ENCODE peak calls at places on chromosomes 4 and X, in five cellular contexts. A, B, X, V and E are unnamed samples.

GRCh38 chrX:20060961-20061868 is 55.5 kb downstream of the MAP7D2 start:
- DNase-seq in B (no peak), X (no peak), A (no peak), V (peak; percentile 53), E (no peak)

GRCh38 chrX:106752101-106752678 is 25.7 kb downstream of the RNF128 start:
- DNase-seq in A (no peak), V (no peak), B (peak; percentile 3), X (no peak), E (peak; percentile 2)

GRCh38 chrX:152897216-152898144 is at the start of gene ZNF185:
- DNase-seq in V (no peak), A (peak; percentile 82), B (no peak), X (no peak), E (peak; percentile 12)

GRCh38 chr4:140659935-140660710 is 91.4 kb upstream of the UCP1 start:
- DNase-seq in V (no peak), B (no peak), A (no peak), X (no peak), E (no peak)

GRCh38 chr4:87659247-87659931 is 9.3 kb downstream of the DMP1 start:
- DNase-seq in A (no peak), V (no peak), X (no peak), B (no peak), E (no peak)

GRCh38 chrX:139762400-139763183 is 54.6 kb upstream of the MCF2 start:
- DNase-seq in A (no peak), V (no peak), B (peak; percentile 22), X (no peak), E (peak; percentile 9)

GRCh38 chr4:84338367-84338766 is 160.7 kb downstream of the NKX6-1 start:
- DNase-seq in V (no peak), A (peak; percentile 56), B (no peak), X (no peak), E (no peak)

GRCh38 chr4:125155251-125155650 is 159.5 kb upstream of the FAT4 start:
- DNase-seq in V (no peak), A (no peak), B (no peak), X (no peak), E (no peak)

GRCh38 chr4:5874811-5875465 is 17.9 kb downstream of the CRMP1 start:
- DNase-seq in B (peak; percentile 52), V (no peak), X (no peak), A (no peak), E (no peak)

GRCh38 chr4:84389406-84389805 is 109.7 kb downstream of the NKX6-1 start:
- DNase-seq in B (peak; percentile 50), V (no peak), X (no peak), A (no peak), E (no peak)

GRCh38 chrX:39828971-39829370 is 268.8 kb downstream of the BCOR start:
- DNase-seq in X (no peak), A (no peak), V (no peak), B (no peak), E (no peak)

GRCh38 chrX:3815896-3816664 is 102.6 kb upstream of the PRKX start:
- DNase-seq in V (peak; percentile 13), B (peak; percentile 17), X (peak; percentile 65), A (peak; percentile 78), E (peak; percentile 13)

GRCh38 chr4:26061248-26061986 is 147.4 kb downstream of the SMIM20 start:
- DNase-seq in A (no peak), V (no peak), X (no peak), B (no peak), E (peak; percentile 69)

GRCh38 chrX:16825306-16826035 is 39.2 kb downstream of the TXLNG start:
- DNase-seq in A (no peak), V (no peak), X (no peak), B (peak; percentile 81), E (peak; percentile 67)

GRCh38 chrX:27715610-27716009 is 92.2 kb upstream of the MAGEB10 start:
- DNase-seq in X (no peak), A (no peak), B (no peak), V (no peak), E (no peak)

GRCh38 chr4:75289843-75290616 is 224.2 kb downstream of the RCHY1 start:
- DNase-seq in B (no peak), V (peak; percentile 23), A (no peak), X (no peak), E (peak; percentile 54)

GRCh38 chr4:8578717-8579116 is 1.5 kb upstream of the GPR78 start:
- DNase-seq in V (no peak), B (no peak), A (no peak), X (no peak), E (no peak)

GRCh38 chr4:139144911-139145551 is 32.0 kb downstream of the ELF2 start:
- DNase-seq in V (no peak), A (no peak), X (no peak), B (no peak), E (peak; percentile 4)

GRCh38 chr4:109701566-109702399 is 1.5 kb downstream of the CASP6 start:
- DNase-seq in B (no peak), X (no peak), A (no peak), V (no peak), E (no peak)

GRCh38 chrX:56790778-56791177 is 61.7 kb downstream of the NBDY start:
- DNase-seq in A (no peak), B (no peak), X (peak; percentile 15), V (no peak), E (no peak)

GRCh38 chrX:129091097-129091496 is 432.2 kb downstream of the SMARCA1 start:
- DNase-seq in V (no peak), X (no peak), A (no peak), B (no peak), E (no peak)

GRCh38 chrX:3161686-3162085 is 120.4 kb downstream of the ARSF start:
- DNase-seq in B (peak; percentile 60), A (no peak), V (no peak), X (no peak), E (no peak)

GRCh38 chr4:87326460-87326859 is 3.8 kb upstream of the HSD17B13 start:
- DNase-seq in B (no peak), X (no peak), V (no peak), A (no peak), E (no peak)

GRCh38 chrX:12441376-12442128 is 303.3 kb downstream of the FRMPD4 start:
- DNase-seq in X (no peak), B (peak; percentile 87), V (no peak), A (no peak), E (peak; percentile 81)

GRCh38 chr4:48139688-48140087 is 5.6 kb upstream of the TXK start:
- DNase-seq in V (no peak), X (no peak), A (no peak), B (peak; percentile 43), E (no peak)

GRCh38 chr4:155973639-155974475 is 20.2 kb upstream of the CTSO start:
- DNase-seq in V (no peak), A (no peak), B (peak; percentile 47), X (no peak), E (peak; percentile 29)

GRCh38 chr4:2177443-2178093 is 64.4 kb downstream of the HAUS3 start:
- DNase-seq in V (no peak), A (no peak), B (no peak), X (no peak), E (no peak)

DNA sequence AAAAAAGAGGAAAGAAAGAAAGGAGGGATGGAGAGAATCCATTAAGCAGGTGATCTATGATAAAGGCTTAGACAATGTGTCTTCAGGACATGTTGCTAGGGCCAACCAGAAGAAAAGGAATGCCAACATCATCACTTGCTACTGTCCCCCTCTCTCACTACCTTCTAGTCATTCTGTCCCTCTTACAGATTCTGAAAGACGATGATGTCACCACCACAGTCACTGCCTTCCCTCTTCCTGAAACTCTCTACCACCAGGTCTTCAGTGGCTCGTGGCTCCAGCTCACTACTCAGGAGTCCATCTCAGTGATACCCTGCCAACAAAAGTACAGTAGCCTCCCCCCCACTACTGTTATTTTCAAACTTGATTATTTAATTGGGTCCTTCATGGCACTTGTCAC is 64.0 kb downstream of the KCNIP4 start:
- DNase-seq in A (no peak), B (no peak), V (no peak), X (no peak), E (no peak)
- H3K4me3 ChIP-seq in A (no peak overlapping the region), B (no peak overlapping the region), V (no peak overlapping the region), X (no peak overlapping the region), E (no peak overlapping the region)

DNA sequence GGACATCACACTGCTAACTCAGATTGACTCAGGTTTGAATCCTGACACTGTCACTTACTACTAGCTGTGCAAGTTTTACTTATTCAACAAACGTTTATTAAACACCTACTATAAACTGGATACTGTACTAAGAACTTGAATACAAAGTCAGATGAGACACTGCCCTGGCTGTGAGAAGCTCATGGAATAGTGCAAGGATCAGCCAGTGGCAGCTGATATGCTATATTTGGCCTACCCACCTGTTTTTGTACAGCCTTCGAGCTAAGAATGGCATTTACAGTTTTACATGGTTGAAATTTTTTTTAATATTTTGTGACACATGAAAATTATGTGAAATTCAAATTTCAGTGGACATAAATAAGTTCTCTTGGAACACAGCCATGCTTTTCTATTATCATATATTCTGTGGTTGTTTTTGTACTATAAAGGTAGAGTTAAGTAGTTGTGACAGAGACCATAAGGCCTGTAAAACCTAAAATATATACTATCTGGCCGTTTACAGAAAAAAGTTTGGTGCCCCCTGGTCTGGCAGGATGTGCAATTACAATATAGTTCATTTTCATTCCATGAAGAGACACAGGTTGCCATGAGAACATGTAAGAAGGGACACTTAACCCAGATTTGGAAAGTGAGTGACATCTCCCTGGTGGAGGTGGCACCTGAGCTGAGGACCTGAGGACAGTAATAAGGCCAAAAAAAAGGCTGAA is 3.4 kb upstream of the SEC24D start:
- DNase-seq in V (no peak), A (no peak), X (no peak), B (no peak), E (peak; percentile 38)
- TF ChIP-seq CTCF in V (no peak), A (no peak), X (no peak), B (no peak), E (peak; percentile 54)

DNA sequence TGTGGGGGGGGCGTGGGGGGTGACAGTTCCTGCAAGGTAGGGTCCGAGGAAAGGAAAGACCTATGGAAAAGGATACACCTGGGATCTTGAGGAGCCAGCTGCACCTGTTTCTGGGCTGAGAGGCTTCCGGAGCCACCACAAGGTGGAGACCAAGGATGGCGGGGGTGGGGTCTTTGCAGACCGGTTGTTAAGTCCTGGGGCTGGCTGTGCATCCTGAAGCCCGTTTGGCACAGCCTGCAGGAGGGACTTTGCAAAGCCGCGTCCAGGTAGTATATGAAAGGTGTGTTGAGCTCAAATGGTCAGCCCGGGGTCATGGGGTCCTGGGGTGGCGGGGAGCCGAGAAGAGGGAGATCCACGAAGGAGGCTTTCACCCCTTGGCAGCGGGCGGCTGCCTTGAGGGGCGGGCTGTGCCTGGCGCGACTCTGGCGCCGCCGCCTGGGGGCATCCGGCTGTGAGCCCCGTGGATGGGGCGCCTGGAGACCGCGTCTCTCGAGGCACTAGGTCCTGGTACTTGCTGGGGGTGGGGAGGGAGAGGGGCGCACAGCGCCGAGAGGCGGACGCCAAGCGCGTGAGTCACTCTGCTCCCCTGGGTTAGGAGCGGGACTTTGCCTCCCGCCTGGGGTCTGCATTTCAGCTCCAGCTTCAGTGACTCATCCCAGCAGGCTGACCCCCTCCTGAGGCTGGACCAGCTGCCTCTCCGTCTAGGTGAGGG is 58.2 kb upstream of the DYNLT3 start:
- DNase-seq in X (peak; percentile 48), V (no peak), A (peak; percentile 51), B (peak; percentile 0), E (peak; percentile 22)
- H3K4me3 ChIP-seq in X (no peak overlapping the region), V (no peak overlapping the region), A (no peak overlapping the region), B (peak overlapping the region; percentile 22), E (peak overlapping the region; percentile 58)

DNA sequence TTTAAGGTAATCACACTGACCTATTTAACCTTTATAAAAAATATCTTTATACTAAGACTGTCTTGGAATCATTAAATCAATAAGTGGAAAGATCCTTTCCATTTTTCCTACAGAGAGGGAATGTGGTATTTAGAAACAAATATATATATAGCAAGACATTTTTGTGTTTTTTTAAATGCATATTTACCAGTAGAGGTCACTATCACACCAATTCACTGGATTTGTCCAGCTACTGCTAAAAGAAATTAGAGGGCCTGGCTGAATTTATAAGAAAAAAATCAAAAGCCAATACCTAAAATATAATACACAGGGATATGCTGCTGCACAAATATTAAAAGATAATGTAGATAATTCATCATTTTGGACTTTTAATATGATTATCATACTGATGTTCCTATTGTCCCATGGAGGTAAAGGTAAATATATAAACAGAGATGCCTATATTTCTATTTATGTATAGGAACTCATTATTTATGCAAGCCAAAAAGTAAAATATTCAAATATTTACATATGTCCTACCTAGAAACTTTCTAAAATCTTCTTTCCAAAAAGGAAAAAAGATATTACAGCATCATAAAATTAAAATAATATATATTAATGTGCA is 69.5 kb downstream of the PDE5A start:
- DNase-seq in A (no peak), B (peak; percentile 70), V (no peak), X (no peak), E (peak; percentile 70)
- TF ChIP-seq CTCF in A (peak; percentile 56), B (peak; percentile 59), V (peak; percentile 7), X (peak; percentile 57), E (peak; percentile 45)